ENCODE peak calls at places on chromosomes 16 and 17, in nine cellular contexts. A, D, I, P, Y, G, F, E and S are unnamed samples.

GRCh38 chr16:75273054-75273925 is 21.9 kb upstream of the BCAR1 start:
- DNase-seq in A (no peak), Y (no peak), E (no peak), D (no peak), P (no peak), I (no peak), G (no peak), F (no peak), S (no peak)

GRCh38 chr16:29898786-29899515 is 399 bp downstream of the SEZ6L2 start:
- DNase-seq in G (peak), F (no peak), A (no peak), I (no peak), Y (peak), P (no peak), E (no peak), D (no peak), S (no peak)

GRCh38 chr16:13919330-13919682 is 648 bp upstream of the ERCC4 start:
- DNase-seq in G (no peak), D (peak), E (no peak), I (peak), P (no peak), Y (peak), A (peak), F (peak), S (no peak)

GRCh38 chr17:63634816-63635215 is 12.6 kb downstream of the MAP3K3 start:
- DNase-seq in P (no peak), E (no peak), D (no peak), I (no peak), G (no peak), Y (no peak), A (no peak), F (no peak), S (no peak)

GRCh38 chr16:80347900-80348299 is 192.9 kb upstream of the DYNLRB2 start:
- DNase-seq in I (no peak), D (no peak), F (no peak), Y (no peak), A (peak), G (peak), E (peak), P (no peak), S (no peak)

GRCh38 chr17:81277421-81277820 is 17.7 kb downstream of the SLC38A10 start:
- DNase-seq in A (peak), P (no peak), G (peak), Y (peak), F (no peak), D (no peak), E (no peak), I (no peak), S (no peak)

GRCh38 chr16:54136276-54136625 is 150.3 kb downstream of the IRX3 start:
- DNase-seq in F (no peak), D (no peak), A (no peak), P (no peak), G (no peak), Y (no peak), I (no peak), E (no peak), S (no peak)

GRCh38 chr16:69435977-69436729 is 11.7 kb downstream of the CYB5B start:
- DNase-seq in Y (no peak), A (no peak), F (peak), G (no peak), E (no peak), D (no peak), P (no peak), I (peak), S (no peak)

GRCh38 chr16:73037331-73037745 is 10.6 kb downstream of the ZFHX3 start:
- DNase-seq in Y (no peak), E (no peak), D (no peak), F (no peak), P (no peak), I (peak), A (peak), G (no peak), S (no peak)

GRCh38 chr17:50028207-50029120 is 27.4 kb upstream of the ITGA3 start:
- DNase-seq in F (no peak), G (peak), P (no peak), Y (no peak), A (peak), I (no peak), E (peak), D (peak), S (no peak)

GRCh38 chr17:57899822-57900221 is 50.0 kb upstream of the MRPS23 start:
- DNase-seq in D (no peak), F (no peak), A (peak), Y (peak), I (peak), E (no peak), G (peak), P (no peak), S (no peak)

GRCh38 chr17:55778389-55779118 is 27.7 kb downstream of the PCTP start:
- DNase-seq in P (no peak), Y (no peak), G (no peak), I (no peak), F (no peak), E (no peak), D (no peak), A (no peak), S (no peak)

GRCh38 chr17:72388765-72389473 is 268.1 kb downstream of the SOX9 start:
- DNase-seq in D (no peak), G (no peak), F (peak), E (no peak), I (peak), P (no peak), A (no peak), Y (no peak), S (no peak)

GRCh38 chr16:81445926-81446317 is 1.3 kb downstream of the CMIP start:
- DNase-seq in G (no peak), Y (peak), I (no peak), E (no peak), D (no peak), F (no peak), P (no peak), A (peak), S (no peak)

GRCh38 chr17:2598166-2598565 is 4.7 kb downstream of the PAFAH1B1 start:
- DNase-seq in G (no peak), E (no peak), A (peak), F (no peak), I (no peak), Y (no peak), P (no peak), D (no peak), S (no peak)

GRCh38 chr17:43908111-43908721 is 880 bp upstream of the MPP2 start:
- DNase-seq in A (peak), P (peak), I (peak), Y (peak), D (no peak), G (no peak), F (peak), E (peak), S (no peak)

GRCh38 chr16:85894266-85894665 is 4.7 kb upstream of the IRF8 start:
- DNase-seq in P (no peak), D (no peak), I (peak), G (no peak), E (peak), Y (peak), F (peak), A (no peak), S (no peak)
- TF ChIP-seq CTCF in P (no peak), D (peak), I (peak), G (peak), E (no peak), Y (no peak), F (peak), A (no peak), S (no peak)

GRCh38 chr16:46800494-46800893 is 30.5 kb downstream of the C16orf87 start:
- DNase-seq in G (no peak), E (no peak), A (no peak), I (no peak), P (no peak), Y (no peak), D (no peak), F (no peak), S (no peak)

GRCh38 chr16:46796764-46797269 is 34.2 kb downstream of the C16orf87 start:
- DNase-seq in I (no peak), P (no peak), Y (no peak), A (no peak), E (no peak), G (no peak), F (no peak), D (no peak), S (no peak)

GRCh38 chr16:46803373-46803772 is 27.6 kb downstream of the C16orf87 start:
- DNase-seq in E (no peak), Y (no peak), G (no peak), P (no peak), F (no peak), I (no peak), D (no peak), A (no peak), S (no peak)

GRCh38 chr16:46801428-46802049 is 29.4 kb downstream of the C16orf87 start:
- DNase-seq in A (no peak), G (no peak), Y (no peak), F (no peak), E (no peak), I (no peak), D (no peak), P (no peak), S (no peak)
- TF ChIP-seq CTCF in A (no peak), G (peak), Y (no peak), F (peak), E (peak), I (peak), D (no peak), P (peak), S (no peak)

GRCh38 chr16:85209526-85210121 is 97.4 kb upstream of the CIBAR2 start:
- DNase-seq in G (no peak), I (no peak), D (no peak), P (no peak), E (no peak), Y (no peak), A (no peak), F (no peak), S (no peak)
- TF ChIP-seq CTCF in G (no peak), I (no peak), D (no peak), P (no peak), E (no peak), Y (no peak), A (no peak), F (no peak), S (no peak)

DNA sequence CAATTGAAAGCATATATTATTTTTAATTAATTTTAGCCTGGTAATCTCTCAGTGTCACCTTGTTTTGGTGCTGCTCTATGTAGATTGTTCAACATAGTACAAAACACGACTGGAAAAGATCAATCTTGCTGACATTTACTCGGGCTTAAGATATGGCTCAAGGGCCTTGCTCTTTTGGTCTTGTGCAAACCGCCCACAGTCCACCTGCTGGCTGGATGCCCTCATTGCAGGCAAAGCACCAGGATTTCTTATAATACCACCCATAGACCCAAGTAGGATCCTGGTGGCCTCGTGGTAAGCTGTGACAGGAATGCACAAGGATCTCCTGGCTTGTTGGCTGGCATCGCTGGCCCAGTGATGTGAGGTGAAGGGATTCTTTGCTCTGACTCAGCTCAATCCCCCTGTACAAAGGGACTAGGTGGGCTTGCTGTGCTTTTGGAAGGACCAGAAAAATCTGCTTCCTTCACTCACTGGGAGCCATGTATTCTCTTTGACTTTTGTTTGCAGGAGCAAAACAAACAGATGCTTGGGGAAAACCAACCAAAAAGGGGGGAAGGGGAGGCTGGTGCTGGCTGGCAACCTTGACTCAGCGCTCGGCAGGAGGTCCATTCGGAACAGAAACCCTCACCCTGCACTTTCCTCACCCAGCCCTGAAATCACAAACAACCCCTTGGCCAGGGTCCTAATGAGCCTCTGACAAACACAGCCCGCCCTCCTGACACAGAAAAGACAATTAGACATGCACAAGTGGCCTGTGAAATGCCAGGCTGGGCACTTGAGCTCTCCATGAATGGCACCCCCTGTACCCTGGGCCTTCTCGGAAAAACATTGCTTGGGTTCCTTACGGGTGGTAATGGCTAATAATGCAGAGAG is 36.6 kb upstream of the MED9 start:
- DNase-seq in I (peak), D (peak), A (peak), G (peak), P (no peak), E (peak), F (peak), Y (peak), S (peak)
- TF ChIP-seq CTCF in I (peak), D (peak), A (peak), G (peak), P (peak), E (peak), F (peak), Y (peak), S (no peak)

GRCh38 chr16:1435921-1436697 is 5.2 kb downstream of the PERCC1 start:
- DNase-seq in A (no peak), D (no peak), Y (no peak), F (no peak), G (no peak), E (no peak), P (no peak), I (no peak), S (no peak)
- TF ChIP-seq CTCF in A (no peak), D (no peak), Y (no peak), F (no peak), G (no peak), E (no peak), P (no peak), I (no peak), S (no peak)

DNA sequence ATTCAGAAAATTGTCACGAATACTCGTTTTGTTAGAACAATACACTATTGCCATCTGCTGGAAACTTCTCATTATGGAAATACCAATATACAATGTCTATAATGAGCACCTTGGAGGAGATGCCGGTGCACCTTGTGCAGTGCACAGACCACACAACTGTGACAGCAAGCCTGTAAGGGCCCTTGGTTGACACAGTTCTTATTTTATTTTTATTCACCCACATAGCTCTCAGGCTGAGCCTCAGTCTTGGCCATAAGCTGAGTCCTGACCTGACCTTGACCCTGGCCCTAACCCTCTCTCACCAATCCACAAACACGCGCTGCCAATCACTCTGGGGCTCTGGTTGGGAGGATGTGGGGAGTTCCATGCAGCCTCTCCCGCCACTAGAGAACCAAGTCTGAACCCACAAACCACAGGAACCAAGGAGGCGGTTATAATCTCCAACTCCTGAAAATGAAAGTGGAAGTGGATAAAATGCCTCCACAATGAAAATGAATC is 7.6 kb downstream of the AIPL1 start:
- DNase-seq in E (no peak), A (no peak), P (no peak), Y (peak), D (peak), G (no peak), F (no peak), I (peak), S (no peak)
- TF ChIP-seq CTCF in E (no peak), A (no peak), P (no peak), Y (no peak), D (no peak), G (no peak), F (peak), I (no peak), S (no peak)

DNA sequence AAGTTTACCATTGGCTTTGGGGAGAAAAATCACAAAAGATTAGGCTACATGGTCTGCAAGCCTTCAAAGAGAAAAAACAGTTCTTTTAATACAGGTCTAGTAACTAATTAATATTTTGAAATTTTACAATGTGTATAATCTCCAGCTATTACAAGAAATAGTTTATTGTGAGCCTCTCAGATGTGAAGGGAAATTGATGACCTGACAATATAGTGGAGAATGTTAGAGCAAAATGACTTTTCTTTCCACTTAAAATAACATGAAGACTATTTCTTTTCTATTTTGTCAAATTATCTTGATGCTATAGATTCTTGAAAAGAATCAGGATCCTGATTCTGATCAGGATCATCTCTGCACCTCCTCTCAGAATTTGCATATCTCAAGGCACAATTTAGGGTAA is 362.3 kb downstream of the PMP22 start:
- DNase-seq in I (no peak), D (no peak), F (no peak), G (no peak), A (no peak), Y (no peak), E (no peak), P (no peak), S (no peak)
- TF ChIP-seq CTCF in I (no peak), D (no peak), F (no peak), G (no peak), A (no peak), Y (no peak), E (no peak), P (no peak), S (no peak)

DNA sequence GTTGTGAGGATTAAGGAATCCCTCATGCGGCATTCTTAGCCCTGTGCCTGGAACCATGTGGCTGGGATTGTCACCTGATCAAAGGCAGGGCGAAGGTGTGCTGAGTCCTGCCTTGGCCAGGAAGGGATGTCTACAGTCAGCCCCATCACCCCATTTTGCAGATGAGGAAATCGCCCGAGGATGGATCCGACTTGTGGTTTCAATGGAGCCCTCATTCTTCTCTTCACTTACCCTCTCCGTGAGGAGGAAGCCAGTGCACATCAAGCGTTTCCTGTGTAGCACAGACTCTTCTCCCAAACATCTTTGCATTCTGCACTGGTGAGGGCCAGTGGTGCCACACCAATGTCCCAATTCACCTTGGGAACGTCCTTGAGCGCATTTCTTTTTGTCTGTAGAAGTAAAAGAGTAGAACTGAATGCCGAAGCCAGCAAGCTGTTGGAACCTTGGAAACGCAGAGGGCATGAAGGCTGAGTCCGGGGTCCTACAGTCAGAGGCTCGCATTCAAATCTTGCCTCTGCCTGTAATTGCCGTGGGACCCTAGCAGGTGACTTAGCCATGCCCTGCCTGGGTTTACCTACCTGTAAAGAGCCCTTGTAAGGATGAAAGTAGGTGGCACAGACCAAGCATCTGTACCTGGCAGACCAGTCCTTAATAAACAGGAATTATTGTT is 85.4 kb downstream of the IRF8 start:
- DNase-seq in A (no peak), Y (no peak), E (no peak), D (no peak), F (no peak), G (no peak), P (no peak), I (no peak), S (peak)
- TF ChIP-seq CTCF in A (no peak), Y (no peak), E (no peak), D (no peak), F (no peak), G (no peak), P (no peak), I (no peak), S (no peak)

GRCh38 chr16:57893217-57893558 is 77.7 kb downstream of the CNGB1 start:
- DNase-seq in F (no peak), A (no peak), E (no peak), G (no peak), Y (no peak), I (no peak), D (no peak), P (no peak), S (no peak)
- TF ChIP-seq CTCF in F (no peak), A (no peak), E (no peak), G (no peak), Y (no peak), I (no peak), D (no peak), P (no peak), S (no peak)